ENCODE peak calls at places on chromosomes 11 and 22, in nine cellular contexts. One of them, this sample, is unnamed.
A peak's percentile ranks its signal among the peaks of the same experiment; 100 is the strongest.

GRCh38 chr11:70628881-70629844 is 230.8 kb downstream of the CTTN start:
- DNase-seq in GM03348: no peak
- DNase-seq in HT1080: no peak
- DNase-seq in ELF-1: no peak
- DNase-seq in T-helper 1 cell: no peak
- DNase-seq in neural crest cell: no peak
- DNase-seq in HTR-8/SVneo: no peak
- DNase-seq in adipocyte: peak; percentile 19
- DNase-seq in left ventricle myocardium inferior: peak; percentile 53
- DNase-seq in this sample: no peak

GRCh38 chr11:56089697-56090096 is 3.4 kb upstream of the OR8I2 start:
- DNase-seq in GM03348: no peak
- DNase-seq in HT1080: no peak
- DNase-seq in ELF-1: no peak
- DNase-seq in T-helper 1 cell: no peak
- DNase-seq in neural crest cell: no peak
- DNase-seq in HTR-8/SVneo: no peak
- DNase-seq in adipocyte: no peak
- DNase-seq in left ventricle myocardium inferior: no peak
- DNase-seq in this sample: no peak

GRCh38 chr11:63595296-63595695 is 18.9 kb downstream of the PLAAT3 start:
- DNase-seq in GM03348: peak; percentile 29
- DNase-seq in HT1080: no peak
- DNase-seq in ELF-1: no peak
- DNase-seq in T-helper 1 cell: no peak
- DNase-seq in neural crest cell: no peak
- DNase-seq in HTR-8/SVneo: no peak
- DNase-seq in adipocyte: peak; percentile 55
- DNase-seq in left ventricle myocardium inferior: no peak
- DNase-seq in this sample: peak; percentile 39

GRCh38 chr22:20463324-20464095 is 25.9 kb upstream of the SCARF2 start:
- DNase-seq in GM03348: no peak
- DNase-seq in HT1080: no peak
- DNase-seq in ELF-1: no peak
- DNase-seq in T-helper 1 cell: no peak
- DNase-seq in neural crest cell: no peak
- DNase-seq in HTR-8/SVneo: no peak
- DNase-seq in adipocyte: no peak
- DNase-seq in left ventricle myocardium inferior: no peak
- DNase-seq in this sample: no peak

GRCh38 chr11:93727985-93728791 is 13.1 kb downstream of the TAF1D start:
- DNase-seq in GM03348: no peak
- DNase-seq in HT1080: no peak
- DNase-seq in ELF-1: peak; percentile 5
- DNase-seq in T-helper 1 cell: no peak
- DNase-seq in neural crest cell: no peak
- DNase-seq in HTR-8/SVneo: no peak
- DNase-seq in adipocyte: peak; percentile 71
- DNase-seq in left ventricle myocardium inferior: no peak
- DNase-seq in this sample: no peak

GRCh38 chr11:45333023-45333422 is 46.9 kb upstream of the SYT13 start:
- DNase-seq in GM03348: no peak
- DNase-seq in HT1080: no peak
- DNase-seq in ELF-1: no peak
- DNase-seq in T-helper 1 cell: no peak
- DNase-seq in neural crest cell: no peak
- DNase-seq in HTR-8/SVneo: no peak
- DNase-seq in adipocyte: no peak
- DNase-seq in left ventricle myocardium inferior: no peak
- DNase-seq in this sample: no peak

GRCh38 chr11:120914021-120914420 is 109.9 kb upstream of the TBCEL start:
- DNase-seq in GM03348: no peak
- DNase-seq in HT1080: no peak
- DNase-seq in ELF-1: no peak
- DNase-seq in T-helper 1 cell: no peak
- DNase-seq in neural crest cell: no peak
- DNase-seq in HTR-8/SVneo: no peak
- DNase-seq in adipocyte: no peak
- DNase-seq in left ventricle myocardium inferior: no peak
- DNase-seq in this sample: no peak

GRCh38 chr11:115238802-115239201 is 265.4 kb downstream of the CADM1 start:
- DNase-seq in GM03348: no peak
- DNase-seq in HT1080: no peak
- DNase-seq in ELF-1: no peak
- DNase-seq in T-helper 1 cell: no peak
- DNase-seq in neural crest cell: no peak
- DNase-seq in HTR-8/SVneo: no peak
- DNase-seq in adipocyte: no peak
- DNase-seq in left ventricle myocardium inferior: no peak
- DNase-seq in this sample: no peak

GRCh38 chr11:117809236-117810055 is 12.4 kb upstream of the DSCAML1 start:
- DNase-seq in GM03348: peak; percentile 69
- DNase-seq in HT1080: peak; percentile 43
- DNase-seq in ELF-1: peak; percentile 74
- DNase-seq in T-helper 1 cell: no peak
- DNase-seq in neural crest cell: peak; percentile 66
- DNase-seq in HTR-8/SVneo: peak; percentile 73
- DNase-seq in adipocyte: peak; percentile 24
- DNase-seq in left ventricle myocardium inferior: peak; percentile 80
- DNase-seq in this sample: peak; percentile 47

GRCh38 chr11:88434333-88434976 is 96.9 kb upstream of the CTSC start:
- DNase-seq in GM03348: no peak
- DNase-seq in HT1080: no peak
- DNase-seq in ELF-1: no peak
- DNase-seq in T-helper 1 cell: no peak
- DNase-seq in neural crest cell: no peak
- DNase-seq in HTR-8/SVneo: no peak
- DNase-seq in adipocyte: no peak
- DNase-seq in left ventricle myocardium inferior: no peak
- DNase-seq in this sample: no peak

GRCh38 chr11:3195251-3196160 is 23.1 kb downstream of the MRGPRG start:
- DNase-seq in GM03348: no peak
- DNase-seq in HT1080: peak; percentile 31
- DNase-seq in ELF-1: peak; percentile 71
- DNase-seq in T-helper 1 cell: no peak
- DNase-seq in neural crest cell: no peak
- DNase-seq in HTR-8/SVneo: no peak
- DNase-seq in adipocyte: peak; percentile 11
- DNase-seq in left ventricle myocardium inferior: no peak
- DNase-seq in this sample: no peak

GRCh38 chr22:31586137-31586920 is 75.7 kb downstream of the PISD start:
- DNase-seq in GM03348: no peak
- DNase-seq in HT1080: no peak
- DNase-seq in ELF-1: no peak
- DNase-seq in T-helper 1 cell: no peak
- DNase-seq in neural crest cell: no peak
- DNase-seq in HTR-8/SVneo: peak; percentile 43
- DNase-seq in adipocyte: peak; percentile 95
- DNase-seq in left ventricle myocardium inferior: no peak
- DNase-seq in this sample: no peak

GRCh38 chr11:118524757-118525465 is 2.4 kb upstream of the TTC36 start:
- DNase-seq in GM03348: peak; percentile 31
- DNase-seq in HT1080: no peak
- DNase-seq in ELF-1: no peak
- DNase-seq in T-helper 1 cell: no peak
- DNase-seq in neural crest cell: no peak
- DNase-seq in HTR-8/SVneo: no peak
- DNase-seq in adipocyte: no peak
- DNase-seq in left ventricle myocardium inferior: no peak
- DNase-seq in this sample: no peak

GRCh38 chr22:36423461-36424404 is 36.0 kb upstream of the MYH9 start:
- DNase-seq in GM03348: no peak
- DNase-seq in HT1080: peak; percentile 40
- DNase-seq in ELF-1: no peak
- DNase-seq in T-helper 1 cell: no peak
- DNase-seq in neural crest cell: no peak
- DNase-seq in HTR-8/SVneo: no peak
- DNase-seq in adipocyte: no peak
- DNase-seq in left ventricle myocardium inferior: no peak
- DNase-seq in this sample: no peak

GRCh38 chr22:30481711-30482110 is 9.9 kb upstream of the SEC14L3 start:
- DNase-seq in GM03348: peak; percentile 50
- DNase-seq in HT1080: peak; percentile 11
- DNase-seq in ELF-1: no peak
- DNase-seq in T-helper 1 cell: no peak
- DNase-seq in neural crest cell: no peak
- DNase-seq in HTR-8/SVneo: peak; percentile 7
- DNase-seq in adipocyte: no peak
- DNase-seq in left ventricle myocardium inferior: no peak
- DNase-seq in this sample: no peak

GRCh38 chr11:120512727-120513435 is 1.3 kb downstream of the GRIK4 start:
- DNase-seq in GM03348: no peak
- DNase-seq in HT1080: no peak
- DNase-seq in ELF-1: no peak
- DNase-seq in T-helper 1 cell: no peak
- DNase-seq in neural crest cell: no peak
- DNase-seq in HTR-8/SVneo: no peak
- DNase-seq in adipocyte: no peak
- DNase-seq in left ventricle myocardium inferior: no peak
- DNase-seq in this sample: no peak

GRCh38 chr22:30824096-30824495 is 129.4 kb downstream of the OSBP2 start:
- DNase-seq in GM03348: no peak
- DNase-seq in HT1080: no peak
- DNase-seq in ELF-1: no peak
- DNase-seq in T-helper 1 cell: no peak
- DNase-seq in neural crest cell: no peak
- DNase-seq in HTR-8/SVneo: no peak
- DNase-seq in adipocyte: no peak
- DNase-seq in left ventricle myocardium inferior: no peak
- DNase-seq in this sample: no peak

GRCh38 chr11:32325187-32325586 is 110.2 kb downstream of the WT1 start:
- DNase-seq in GM03348: no peak
- DNase-seq in HT1080: no peak
- DNase-seq in ELF-1: no peak
- DNase-seq in T-helper 1 cell: no peak
- DNase-seq in neural crest cell: no peak
- DNase-seq in HTR-8/SVneo: no peak
- DNase-seq in adipocyte: no peak
- DNase-seq in left ventricle myocardium inferior: no peak
- DNase-seq in this sample: peak; percentile 27

GRCh38 chr11:73164803-73165542 is 22.9 kb upstream of the FCHSD2 start:
- DNase-seq in GM03348: no peak
- DNase-seq in HT1080: peak; percentile 25
- DNase-seq in ELF-1: no peak
- DNase-seq in T-helper 1 cell: no peak
- DNase-seq in neural crest cell: no peak
- DNase-seq in HTR-8/SVneo: no peak
- DNase-seq in adipocyte: no peak
- DNase-seq in left ventricle myocardium inferior: no peak
- DNase-seq in this sample: no peak

GRCh38 chr11:121552160-121552559 is 99.4 kb upstream of the SORL1-AS1 start:
- DNase-seq in GM03348: no peak
- DNase-seq in HT1080: no peak
- DNase-seq in ELF-1: no peak
- DNase-seq in T-helper 1 cell: no peak
- DNase-seq in neural crest cell: no peak
- DNase-seq in HTR-8/SVneo: no peak
- DNase-seq in adipocyte: no peak
- DNase-seq in left ventricle myocardium inferior: no peak
- DNase-seq in this sample: no peak

GRCh38 chr11:43987384-43988039 is 45.1 kb downstream of the C11orf96 start:
- DNase-seq in GM03348: peak; percentile 92
- DNase-seq in HT1080: peak; percentile 76
- DNase-seq in ELF-1: no peak
- DNase-seq in T-helper 1 cell: no peak
- DNase-seq in neural crest cell: no peak
- DNase-seq in HTR-8/SVneo: no peak
- DNase-seq in adipocyte: peak; percentile 18
- DNase-seq in left ventricle myocardium inferior: peak; percentile 94
- DNase-seq in this sample: no peak

GRCh38 chr11:67664696-67665536 is 9.5 kb downstream of the ALDH3B2 start:
- DNase-seq in GM03348: no peak
- DNase-seq in HT1080: no peak
- DNase-seq in ELF-1: no peak
- DNase-seq in T-helper 1 cell: no peak
- DNase-seq in neural crest cell: no peak
- DNase-seq in HTR-8/SVneo: no peak
- DNase-seq in adipocyte: no peak
- DNase-seq in left ventricle myocardium inferior: no peak
- DNase-seq in this sample: no peak

GRCh38 chr11:125626381-125626950 is 1.5 kb downstream of the CHEK1 start:
- DNase-seq in GM03348: no peak
- DNase-seq in HT1080: no peak
- DNase-seq in ELF-1: no peak
- DNase-seq in T-helper 1 cell: no peak
- DNase-seq in neural crest cell: no peak
- DNase-seq in HTR-8/SVneo: peak; percentile 66
- DNase-seq in adipocyte: no peak
- DNase-seq in left ventricle myocardium inferior: no peak
- DNase-seq in this sample: peak; percentile 6

GRCh38 chr11:107427569-107428180 is 29.9 kb downstream of the CWF19L2 start:
- DNase-seq in GM03348: no peak
- DNase-seq in HT1080: no peak
- DNase-seq in ELF-1: no peak
- DNase-seq in T-helper 1 cell: no peak
- DNase-seq in neural crest cell: no peak
- DNase-seq in HTR-8/SVneo: no peak
- DNase-seq in adipocyte: no peak
- DNase-seq in left ventricle myocardium inferior: no peak
- DNase-seq in this sample: no peak

GRCh38 chr11:36345535-36346141 is 49.5 kb downstream of the PRR5L start:
- DNase-seq in GM03348: no peak
- DNase-seq in HT1080: no peak
- DNase-seq in ELF-1: no peak
- DNase-seq in T-helper 1 cell: no peak
- DNase-seq in neural crest cell: no peak
- DNase-seq in HTR-8/SVneo: no peak
- DNase-seq in adipocyte: no peak
- DNase-seq in left ventricle myocardium inferior: no peak
- DNase-seq in this sample: no peak

GRCh38 chr22:33529424-33530113 is 390.7 kb downstream of the LARGE1 start:
- DNase-seq in GM03348: peak; percentile 63
- DNase-seq in HT1080: peak; percentile 45
- DNase-seq in ELF-1: no peak
- DNase-seq in T-helper 1 cell: no peak
- DNase-seq in neural crest cell: no peak
- DNase-seq in HTR-8/SVneo: no peak
- DNase-seq in adipocyte: no peak
- DNase-seq in left ventricle myocardium inferior: no peak
- DNase-seq in this sample: no peak

GRCh38 chr11:59076876-59077571 is 9.1 kb upstream of the GLYATL1B start:
- DNase-seq in GM03348: no peak
- DNase-seq in HT1080: no peak
- DNase-seq in ELF-1: no peak
- DNase-seq in T-helper 1 cell: no peak
- DNase-seq in neural crest cell: no peak
- DNase-seq in HTR-8/SVneo: no peak
- DNase-seq in adipocyte: no peak
- DNase-seq in left ventricle myocardium inferior: no peak
- DNase-seq in this sample: no peak

GRCh38 chr11:128174465-128175101 is 412.8 kb downstream of the ETS1 start:
- DNase-seq in GM03348: peak; percentile 69
- DNase-seq in HT1080: peak; percentile 31
- DNase-seq in ELF-1: peak; percentile 12
- DNase-seq in T-helper 1 cell: no peak
- DNase-seq in neural crest cell: no peak
- DNase-seq in HTR-8/SVneo: peak; percentile 35
- DNase-seq in adipocyte: peak; percentile 57
- DNase-seq in left ventricle myocardium inferior: no peak
- DNase-seq in this sample: no peak

GRCh38 chr11:34173050-34173449 is 67.6 kb downstream of the NAT10 start:
- DNase-seq in GM03348: no peak
- DNase-seq in HT1080: no peak
- DNase-seq in ELF-1: no peak
- DNase-seq in T-helper 1 cell: no peak
- DNase-seq in neural crest cell: no peak
- DNase-seq in HTR-8/SVneo: no peak
- DNase-seq in adipocyte: no peak
- DNase-seq in left ventricle myocardium inferior: no peak
- DNase-seq in this sample: no peak

GRCh38 chr11:2420502-2421225 is 20.1 kb downstream of the TSSC4 start:
- DNase-seq in GM03348: peak; percentile 96
- DNase-seq in HT1080: peak; percentile 71
- DNase-seq in ELF-1: peak; percentile 91
- DNase-seq in T-helper 1 cell: peak; percentile 59
- DNase-seq in neural crest cell: peak; percentile 75
- DNase-seq in HTR-8/SVneo: peak; percentile 90
- DNase-seq in adipocyte: peak; percentile 92
- DNase-seq in left ventricle myocardium inferior: peak; percentile 69
- DNase-seq in this sample: peak; percentile 80

GRCh38 chr11:126424471-126425039 is 69.1 kb downstream of the ST3GAL4 start:
- DNase-seq in GM03348: no peak
- DNase-seq in HT1080: no peak
- DNase-seq in ELF-1: no peak
- DNase-seq in T-helper 1 cell: no peak
- DNase-seq in neural crest cell: no peak
- DNase-seq in HTR-8/SVneo: no peak
- DNase-seq in adipocyte: no peak
- DNase-seq in left ventricle myocardium inferior: no peak
- DNase-seq in this sample: no peak